ENCODE peak calls at places on chromosomes 2 and 18, in four cellular contexts. S, N, D and J are unnamed samples.

GRCh38 chr18:63843008-63843407 is 44.5 kb upstream of the SERPINB2 start:
- DNase-seq in S (no peak), N (no peak), D (no peak), J (no peak)

GRCh38 chr2:240435457-240435954 is at the start of gene GPC1:
- DNase-seq in S (peak; percentile 88), N (peak; percentile 58), D (peak; percentile 54), J (peak; percentile 51)

GRCh38 chr18:72181241-72181764 is 362.8 kb downstream of the CBLN2 start:
- DNase-seq in S (no peak), N (no peak), D (no peak), J (no peak)

GRCh38 chr2:128323501-128323931 is 4.8 kb upstream of the HS6ST1 start:
- DNase-seq in S (no peak), N (no peak), D (no peak), J (no peak)

GRCh38 chr18:13578400-13578799 is 148.0 kb downstream of the FAM210A start:
- DNase-seq in S (no peak), N (no peak), D (no peak), J (no peak)

GRCh38 chr2:11692966-11693521 is 23.0 kb upstream of the NTSR2 start:
- DNase-seq in S (peak; percentile 69), N (peak; percentile 76), D (peak; percentile 65), J (peak; percentile 79)

GRCh38 chr2:16181741-16182090 is 241.4 kb downstream of the MYCN start:
- DNase-seq in S (no peak), N (no peak), D (no peak), J (no peak)

GRCh38 chr2:108171652-108172051 is 68.1 kb upstream of the SULT1C3 start:
- DNase-seq in S (no peak), N (no peak), D (no peak), J (no peak)

GRCh38 chr2:219071189-219071816 is 10.6 kb upstream of the IHH start:
- DNase-seq in S (no peak), N (no peak), D (peak; percentile 47), J (no peak)

GRCh38 chr2:119683717-119684443 is 4.9 kb downstream of the TMEM177 start:
- DNase-seq in S (no peak), N (no peak), D (no peak), J (no peak)

GRCh38 chr2:45849491-45850283 is 198.2 kb downstream of the PRKCE start:
- DNase-seq in S (no peak), N (no peak), D (no peak), J (no peak)

GRCh38 chr2:158025263-158025996 is 76.2 kb upstream of the UPP2 start:
- DNase-seq in S (no peak), N (no peak), D (no peak), J (no peak)

GRCh38 chr2:168181825-168182224 is 65.6 kb downstream of the STK39 start:
- DNase-seq in S (no peak), N (no peak), D (no peak), J (no peak)
- H3K4me1 ChIP-seq in S (no peaks in the 10 kb centered on the region), N (peaks cover 66% of the 10 kb centered on the region), D (peaks cover 54% of the 10 kb centered on the region), J (peaks cover 3% of the 10 kb centered on the region)

GRCh38 chr2:20207051-20207450 is 17.9 kb downstream of the SDC1 start:
- DNase-seq in S (no peak), N (no peak), D (no peak), J (no peak)
- H3K4me1 ChIP-seq in S (no peaks in the 10 kb centered on the region), N (no peaks in the 10 kb centered on the region), D (peaks cover 9% of the 10 kb centered on the region), J (no peaks in the 10 kb centered on the region)

GRCh38 chr18:57436965-57437333 is 1.8 kb downstream of the ONECUT2 start:
- DNase-seq in S (no peak), N (no peak), D (no peak), J (no peak)

GRCh38 chr18:57436193-57436964 is 1.2 kb downstream of the ONECUT2 start:
- DNase-seq in S (no peak), N (no peak), D (no peak), J (no peak)

GRCh38 chr18:57437782-57438668 is 2.9 kb downstream of the ONECUT2 start:
- DNase-seq in S (no peak), N (peak; percentile 41), D (peak; percentile 72), J (no peak)

GRCh38 chr18:57438669-57439616 is 3.8 kb downstream of the ONECUT2 start:
- DNase-seq in S (no peak), N (no peak), D (no peak), J (no peak)

DNA sequence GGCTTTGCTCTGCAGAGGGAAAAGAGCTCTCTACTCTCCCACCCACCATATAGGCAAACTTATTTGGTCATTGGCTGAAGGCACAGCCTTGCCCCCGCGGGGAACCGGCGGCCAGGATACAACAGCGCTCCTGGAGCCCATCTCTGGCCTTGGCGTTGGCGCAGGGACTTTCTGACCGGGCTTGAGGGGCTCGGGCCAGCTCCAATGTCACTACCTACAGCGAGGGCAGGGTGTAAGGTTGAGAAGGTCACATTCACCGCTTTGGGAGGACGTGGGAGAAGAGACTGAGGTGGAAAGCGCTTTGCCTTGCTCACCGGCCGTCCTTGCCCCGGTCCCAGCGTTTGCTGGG is 2.2 kb downstream of the ONECUT2 start:
- DNase-seq in S (no peak), N (no peak), D (no peak), J (no peak)
- H3K4me1 ChIP-seq in S (peaks cover 35% of the 10 kb centered on the region), N (peaks cover 66% of the 10 kb centered on the region), D (peaks cover 24% of the 10 kb centered on the region), J (peaks cover 53% of the 10 kb centered on the region)

DNA sequence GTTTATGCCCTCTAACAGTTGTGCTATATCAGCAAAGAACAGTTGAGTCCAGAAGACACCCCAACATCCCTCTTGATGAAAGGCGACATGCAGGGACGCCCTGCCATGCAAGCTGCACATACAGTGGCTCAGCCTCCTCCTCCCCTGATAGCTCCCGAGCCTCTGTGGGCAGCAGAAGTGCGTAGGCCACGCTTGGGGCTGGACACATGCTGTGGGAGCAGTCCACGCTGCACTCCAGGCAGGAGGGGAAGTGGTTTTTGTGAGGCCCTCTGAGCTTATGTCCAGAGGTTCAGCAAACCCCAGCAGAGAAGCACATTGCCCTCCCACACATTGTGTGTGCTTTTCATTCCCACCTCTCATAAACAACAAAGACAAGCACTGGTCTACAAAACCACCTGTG is 162.1 kb downstream of the SEPTIN10 start:
- DNase-seq in S (no peak), N (no peak), D (no peak), J (no peak)
- H3K4me1 ChIP-seq in S (peaks cover 60% of the 10 kb centered on the region), N (peaks cover 32% of the 10 kb centered on the region), D (no peaks in the 10 kb centered on the region), J (no peaks in the 10 kb centered on the region)

GRCh38 chr2:230721712-230722111 is 9.1 kb downstream of the CAB39 start:
- DNase-seq in S (no peak), N (no peak), D (peak; percentile 54), J (no peak)
- H3K4me1 ChIP-seq in S (peaks cover 60% of the 10 kb centered on the region), N (peaks cover 82% of the 10 kb centered on the region), D (peaks cover 25% of the 10 kb centered on the region), J (peaks cover 88% of the 10 kb centered on the region)